ENCODE peak calls at places on chromosomes 16 and 17, in nine cellular contexts. B is IMR-90, W is heart right ventricle, L is astrocyte, E is stomach, H is ascending aorta, R is H1, M is fibroblast of lung, T is left lung. K is an unnamed sample. For H3K36me3 and H3K4me1, the result is how much of the 10 kb centered on the place peaks cover.

GRCh38 chr17:56629450-56630187 is 36.1 kb downstream of the NOG start:
- DNase-seq in E (no peak), W (no peak), L (no peak), R (peak), M (peak), H (no peak), B (peak), T (no peak), K (no peak)

GRCh38 chr17:16269658-16270057 is 52.6 kb downstream of the PIGL start:
- DNase-seq in W (no peak), H (no peak), E (no peak), R (no peak), L (peak), B (peak), M (peak), T (no peak), K (no peak)

GRCh38 chr16:48870141-48870540 is 260.2 kb upstream of the N4BP1 start:
- DNase-seq in E (no peak), H (no peak), W (no peak), B (no peak), R (no peak), L (no peak), M (no peak), T (no peak), K (no peak)

GRCh38 chr17:30363715-30364202 is 15.0 kb upstream of the CPD start:
- DNase-seq in M (peak), E (peak), W (no peak), B (peak), T (no peak), R (no peak), H (no peak), L (peak), K (peak)

GRCh38 chr17:29616300-29617048 is 6.2 kb downstream of the CORO6 start:
- DNase-seq in M (no peak), W (no peak), B (no peak), T (peak), E (no peak), H (no peak), L (no peak), R (no peak), K (no peak)

GRCh38 chr17:17351901-17352781 is 49.0 kb downstream of the NT5M start:
- DNase-seq in H (no peak), E (peak), T (peak), L (peak), R (no peak), W (peak), M (peak), B (peak), K (no peak)

GRCh38 chr17:75684924-75685323 is 17.8 kb downstream of the SAP30BP start:
- DNase-seq in L (peak), E (peak), T (no peak), W (no peak), R (no peak), B (no peak), H (no peak), M (peak), K (peak)

GRCh38 chr17:65345261-65346060 is 208.3 kb downstream of the RGS9 start:
- DNase-seq in H (no peak), M (peak), T (no peak), W (no peak), B (no peak), L (peak), R (no peak), E (no peak), K (no peak)

GRCh38 chr16:6510261-6510660 is 822.4 kb upstream of the RBFOX1 start:
- DNase-seq in E (no peak), W (no peak), L (no peak), M (no peak), R (no peak), T (no peak), B (no peak), H (no peak), K (no peak)

GRCh38 chr16:82628741-82629140 is 2.0 kb downstream of the CDH13 start:
- DNase-seq in T (no peak), W (no peak), M (no peak), E (no peak), L (no peak), R (no peak), H (no peak), B (no peak), K (no peak)

GRCh38 chr16:82625066-82625968 is 1.5 kb upstream of the CDH13 start:
- DNase-seq in B (no peak), T (no peak), H (no peak), W (no peak), R (no peak), E (no peak), L (no peak), M (no peak), K (no peak)

GRCh38 chr16:82630219-82630618 is 3.5 kb downstream of the CDH13 start:
- DNase-seq in H (no peak), W (no peak), B (peak), L (peak), T (no peak), R (no peak), E (no peak), M (peak), K (no peak)

GRCh38 chr16:82629441-82630027 is 2.8 kb downstream of the CDH13 start:
- DNase-seq in T (no peak), E (no peak), W (no peak), B (peak), L (peak), M (peak), H (no peak), R (no peak), K (no peak)

DNA sequence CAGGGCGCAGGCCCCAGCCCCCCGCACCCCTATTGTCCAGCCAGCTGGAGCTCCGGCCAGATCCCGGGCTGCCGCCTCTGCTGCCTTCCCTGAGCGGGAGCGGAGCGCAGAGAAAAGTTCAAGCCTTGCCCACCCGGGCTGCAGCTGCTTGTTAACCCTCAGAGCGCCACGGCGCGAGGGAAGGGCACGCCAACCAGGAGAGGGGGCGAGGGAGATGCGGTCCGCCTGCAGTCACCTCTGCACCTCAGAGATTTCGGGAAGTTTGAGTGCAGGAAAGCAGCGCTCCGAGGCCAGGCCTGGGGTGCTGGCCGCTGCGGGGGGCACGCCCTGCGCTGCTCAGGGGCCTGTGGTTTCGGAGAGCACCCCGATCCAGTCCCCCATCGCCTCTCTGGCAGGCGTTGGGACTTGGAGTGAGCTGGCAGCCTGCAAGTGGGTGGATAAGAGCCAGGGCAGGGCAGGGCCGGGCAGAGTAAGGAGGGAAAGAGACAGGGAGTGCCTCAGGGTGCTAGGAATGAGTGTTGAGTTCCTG is 1.1 kb downstream of the CDH13 start:
- DNase-seq in B (peak), E (peak), T (peak), M (peak), L (no peak), R (no peak), W (peak), H (no peak), K (peak)
- H3K27ac ChIP-seq in B (peak), E (peak), T (no peak), M (peak), L (peak), R (no peak), W (peak), H (peak), K (no peak)

DNA sequence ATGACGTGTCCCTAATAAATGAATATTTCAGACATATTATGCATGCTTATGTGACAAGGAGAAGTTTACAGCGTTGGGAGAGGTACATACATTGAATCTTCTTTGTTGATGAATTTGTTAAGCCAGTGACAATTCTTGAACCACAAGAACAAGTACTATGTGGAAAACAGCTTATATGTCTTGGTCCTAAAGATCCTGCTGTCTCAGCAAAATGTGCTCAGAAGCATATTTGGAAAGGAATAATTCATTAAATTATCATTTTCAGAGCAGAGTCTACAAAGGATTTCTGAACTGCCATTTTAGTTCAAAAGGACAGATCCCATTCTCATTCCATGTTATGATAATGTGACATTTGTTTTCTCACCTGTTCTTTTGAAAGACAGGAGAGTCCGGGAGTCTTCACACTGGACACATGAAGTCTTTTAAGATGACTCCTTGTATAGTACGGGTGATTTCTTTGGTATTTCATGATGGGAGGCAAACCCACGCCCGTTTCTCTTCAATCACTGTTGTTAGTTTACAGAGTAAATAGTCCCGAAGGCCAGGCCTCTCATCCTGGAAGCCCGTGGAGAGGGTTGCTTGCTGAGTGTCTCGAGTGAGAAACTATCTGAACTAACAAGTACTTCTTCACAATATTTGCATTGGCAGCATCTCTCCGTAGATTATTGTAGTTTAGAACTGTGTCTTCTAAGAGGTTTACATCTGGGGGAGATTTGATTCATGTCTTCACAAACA is 26.7 kb downstream of the VPS35L start:
- DNase-seq in T (no peak), R (no peak), L (no peak), H (no peak), E (no peak), B (no peak), W (no peak), M (no peak), K (no peak)
- H3K36me3 ChIP-seq in T (half or more), R (under half), L (under half), H (under half), E (half or more), B (under half), W (half or more), M (under half), K (under half)

DNA sequence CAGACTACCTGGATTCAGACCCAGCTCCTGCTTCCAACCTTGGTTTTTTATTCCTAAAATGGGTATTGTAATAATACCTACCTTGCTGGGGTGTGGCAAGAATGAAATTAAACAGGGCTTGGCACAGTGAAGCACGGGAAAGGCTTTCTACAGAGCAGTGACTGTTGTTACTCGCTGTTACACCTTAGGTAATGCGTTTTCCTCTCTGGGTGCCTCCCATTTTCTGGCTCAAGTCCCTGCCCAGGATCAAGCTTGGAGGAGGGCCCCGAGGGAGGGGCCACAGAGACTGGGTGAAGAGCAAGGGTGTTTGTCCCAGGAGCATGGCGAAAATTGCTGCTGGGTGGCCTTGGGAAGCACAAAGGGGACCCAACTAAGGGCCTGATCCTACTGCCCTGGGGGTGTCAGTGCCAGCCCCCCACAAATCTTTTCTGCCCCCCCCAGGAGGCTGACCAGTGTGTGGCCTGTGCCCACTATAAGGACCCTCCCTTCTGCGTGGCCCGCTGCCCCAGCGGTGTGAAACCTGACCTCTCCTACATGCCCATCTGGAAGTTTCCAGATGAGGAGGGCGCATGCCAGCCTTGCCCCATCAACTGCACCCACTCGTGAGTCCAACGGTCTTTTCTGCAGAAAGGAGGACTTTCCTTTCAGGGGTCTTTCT is 13.3 kb downstream of the MIEN1 start:
- DNase-seq in T (peak), R (no peak), M (no peak), W (no peak), L (no peak), E (peak), B (no peak), H (no peak), K (peak)
- H3K4me1 ChIP-seq in T (under half), R (under half), M (under half), W (under half), L (under half), E (under half), B (under half), H (under half), K (under half)

GRCh38 chr17:58327363-58328194 is 1.0 kb downstream of the TSPOAP1 start:
- DNase-seq in T (peak), H (no peak), E (no peak), L (no peak), M (peak), R (no peak), W (no peak), B (no peak), K (no peak)

GRCh38 chr17:58328195-58329034 is at the start of gene TSPOAP1:
- DNase-seq in B (no peak), L (no peak), H (no peak), M (no peak), R (peak), W (no peak), E (no peak), T (peak), K (no peak)

GRCh38 chr17:58329808-58330543 is 1.4 kb upstream of the TSPOAP1 start:
- DNase-seq in T (no peak), E (no peak), H (no peak), R (no peak), B (no peak), L (no peak), M (no peak), W (no peak), K (no peak)

GRCh38 chr17:58330544-58330996 is 2.0 kb upstream of the TSPOAP1 start:
- DNase-seq in H (no peak), B (no peak), E (no peak), M (no peak), L (no peak), W (no peak), T (peak), R (no peak), K (no peak)

GRCh38 chr17:58329035-58329807 is 626 bp upstream of the TSPOAP1 start:
- DNase-seq in T (peak), R (peak), M (no peak), H (peak), W (no peak), B (no peak), L (no peak), E (peak), K (no peak)
- H3K27ac ChIP-seq in T (peak), R (no peak), M (no peak), H (no peak), W (no peak), B (no peak), L (no peak), E (peak), K (peak)

K was measured in small intestine.